ENCODE peak calls at places on chromosomes 6 and 20, in seven cellular contexts. E is HepG2, A is K562, D is SK-N-SH, V is HCT116, N is H1, C is GM12878. W is an unnamed sample.

GRCh38 chr20:10646886-10647420 is 26.8 kb downstream of the JAG1 start:
- DNase-seq in E (no peak), A (no peak), D (no peak), V (no peak), N (no peak), C (no peak), W (no peak)

GRCh38 chr6:23647045-23647444 is 479.0 kb upstream of the NRSN1 start:
- DNase-seq in E (no peak), A (no peak), D (no peak), V (no peak), N (no peak), C (no peak), W (no peak)

GRCh38 chr20:20837574-20838021 is 125.2 kb upstream of the RALGAPA2 start:
- DNase-seq in E (peak), A (peak), D (peak), V (peak), N (no peak), C (no peak), W (peak)

GRCh38 chr20:40963505-40963845 is 65.1 kb upstream of the TOP1 start:
- DNase-seq in E (no peak), A (no peak), D (no peak), V (no peak), N (no peak), C (no peak), W (no peak)

GRCh38 chr20:3103369-3104032 is 19.0 kb upstream of the AVP start:
- DNase-seq in E (peak), A (no peak), D (no peak), V (no peak), N (no peak), C (no peak), W (no peak)

GRCh38 chr6:135686784-135687301 is 164.7 kb upstream of the PDE7B start:
- DNase-seq in E (no peak), A (no peak), D (no peak), V (no peak), N (no peak), C (no peak), W (no peak)

GRCh38 chr20:5969348-5969935 is 19.0 kb downstream of the MCM8 start:
- DNase-seq in E (no peak), A (no peak), D (no peak), V (no peak), N (peak), C (no peak), W (no peak)

GRCh38 chr6:163526356-163526755 is 111.8 kb downstream of the QKI start:
- DNase-seq in E (no peak), A (no peak), D (no peak), V (no peak), N (no peak), C (no peak), W (no peak)

GRCh38 chr6:107555449-107555848 is 65.5 kb downstream of the SOBP start:
- DNase-seq in E (no peak), A (no peak), D (peak), V (no peak), N (no peak), C (no peak), W (no peak)

GRCh38 chr6:85169189-85169588 is 280.7 kb upstream of the NT5E start:
- DNase-seq in E (no peak), A (no peak), D (no peak), V (no peak), N (no peak), C (no peak), W (no peak)

GRCh38 chr20:14069796-14070195 is 74.5 kb downstream of the MACROD2 start:
- DNase-seq in E (no peak), A (no peak), D (no peak), V (no peak), N (no peak), C (no peak), W (no peak)

GRCh38 chr6:4687656-4687988 is 88.6 kb upstream of the CDYL start:
- DNase-seq in E (no peak), A (no peak), D (no peak), V (no peak), N (no peak), C (no peak), W (no peak)

GRCh38 chr6:140486468-140487361 is 1112.3 kb upstream of the CITED2 start:
- DNase-seq in E (no peak), A (no peak), D (no peak), V (no peak), N (no peak), C (no peak), W (no peak)

GRCh38 chr20:44648068-44648467 is 3.4 kb downstream of the ADA start:
- DNase-seq in E (no peak), A (no peak), D (no peak), V (no peak), N (no peak), C (no peak), W (no peak)

GRCh38 chr6:107653183-107653580 is 163.3 kb downstream of the SOBP start:
- DNase-seq in E (no peak), A (peak), D (peak), V (no peak), N (no peak), C (no peak), W (no peak)

GRCh38 chr6:21348462-21349195 is 244.9 kb upstream of the SOX4 start:
- DNase-seq in E (no peak), A (no peak), D (no peak), V (no peak), N (no peak), C (no peak), W (no peak)

GRCh38 chr6:133165235-133165634 is 75.9 kb upstream of the EYA4 start:
- DNase-seq in E (no peak), A (no peak), D (no peak), V (no peak), N (no peak), C (no peak), W (no peak)

GRCh38 chr6:39342692-39343460 is 20.4 kb upstream of the KCNK16 start:
- DNase-seq in E (no peak), A (no peak), D (no peak), V (no peak), N (no peak), C (no peak), W (no peak)

GRCh38 chr6:29676981-29677601 is 3.9 kb downstream of the ZFP57 start:
- DNase-seq in E (no peak), A (no peak), D (no peak), V (no peak), N (no peak), C (no peak), W (no peak)

GRCh38 chr6:11346516-11346915 is 114.0 kb upstream of the NEDD9 start:
- DNase-seq in E (no peak), A (no peak), D (no peak), V (no peak), N (no peak), C (peak), W (no peak)

GRCh38 chr6:52389626-52390360 is 27.8 kb downstream of the PAQR8 start:
- DNase-seq in E (peak), A (peak), D (peak), V (peak), N (no peak), C (peak), W (no peak)

GRCh38 chr20:4112490-4113420 is 97.4 kb upstream of the RNF24 start:
- DNase-seq in E (no peak), A (no peak), D (peak), V (no peak), N (no peak), C (peak), W (no peak)

GRCh38 chr6:163405412-163406309 is 8.9 kb upstream of the QKI start:
- DNase-seq in E (peak), A (no peak), D (peak), V (no peak), N (no peak), C (no peak), W (no peak)

GRCh38 chr6:15628499-15629131 is 34.2 kb downstream of the DTNBP1 start:
- DNase-seq in E (no peak), A (no peak), D (no peak), V (no peak), N (no peak), C (no peak), W (no peak)

GRCh38 chr6:41625442-41625841 is 12.8 kb upstream of the MDFI start:
- DNase-seq in E (no peak), A (no peak), D (no peak), V (no peak), N (no peak), C (no peak), W (no peak)

GRCh38 chr6:122154912-122155516 is 244.4 kb upstream of the HSF2 start:
- DNase-seq in E (no peak), A (no peak), D (no peak), V (no peak), N (no peak), C (no peak), W (no peak)

GRCh38 chr20:973785-974194 is 28.3 kb downstream of the RSPO4 start:
- DNase-seq in E (peak), A (peak), D (peak), V (peak), N (no peak), C (peak), W (peak)

GRCh38 chr6:67952121-67952520 is 683.0 kb upstream of the ADGRB3 start:
- DNase-seq in E (no peak), A (no peak), D (no peak), V (no peak), N (no peak), C (no peak), W (no peak)

GRCh38 chr6:160321729-160322505 is 26.3 kb upstream of the SLC22A3 start:
- DNase-seq in E (no peak), A (no peak), D (no peak), V (no peak), N (no peak), C (no peak), W (no peak)

GRCh38 chr6:105667061-105667460 is 264.2 kb upstream of the PREP start:
- DNase-seq in E (no peak), A (no peak), D (no peak), V (no peak), N (no peak), C (no peak), W (no peak)

DNA sequence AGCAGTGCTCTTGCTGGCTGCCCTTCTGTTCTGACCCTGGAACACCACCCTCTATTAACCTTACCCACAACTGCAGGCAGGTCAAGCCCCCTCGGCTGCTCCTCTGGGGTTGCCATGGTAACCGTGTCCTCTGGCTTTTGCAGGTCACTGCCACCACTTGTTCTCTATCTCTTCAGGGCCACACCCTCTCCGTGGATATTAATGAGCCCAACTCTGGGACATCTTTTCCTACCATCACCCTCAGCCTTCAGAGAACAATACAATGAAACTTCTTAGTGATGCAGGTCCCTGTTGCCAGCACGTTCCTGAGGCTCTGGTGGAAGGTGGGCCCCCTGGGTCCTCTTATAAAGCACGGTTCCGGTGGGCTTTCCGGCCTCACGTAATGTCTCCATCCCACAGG is 30.8 kb upstream of the MICB start:
- DNase-seq in E (no peak), A (peak), D (no peak), V (no peak), N (no peak), C (no peak), W (no peak)
- TF ChIP-seq JUND in E (no peak), A (no peak), D (no peak), V (no peak), N (no peak), C (no peak), W (no peak)

DNA sequence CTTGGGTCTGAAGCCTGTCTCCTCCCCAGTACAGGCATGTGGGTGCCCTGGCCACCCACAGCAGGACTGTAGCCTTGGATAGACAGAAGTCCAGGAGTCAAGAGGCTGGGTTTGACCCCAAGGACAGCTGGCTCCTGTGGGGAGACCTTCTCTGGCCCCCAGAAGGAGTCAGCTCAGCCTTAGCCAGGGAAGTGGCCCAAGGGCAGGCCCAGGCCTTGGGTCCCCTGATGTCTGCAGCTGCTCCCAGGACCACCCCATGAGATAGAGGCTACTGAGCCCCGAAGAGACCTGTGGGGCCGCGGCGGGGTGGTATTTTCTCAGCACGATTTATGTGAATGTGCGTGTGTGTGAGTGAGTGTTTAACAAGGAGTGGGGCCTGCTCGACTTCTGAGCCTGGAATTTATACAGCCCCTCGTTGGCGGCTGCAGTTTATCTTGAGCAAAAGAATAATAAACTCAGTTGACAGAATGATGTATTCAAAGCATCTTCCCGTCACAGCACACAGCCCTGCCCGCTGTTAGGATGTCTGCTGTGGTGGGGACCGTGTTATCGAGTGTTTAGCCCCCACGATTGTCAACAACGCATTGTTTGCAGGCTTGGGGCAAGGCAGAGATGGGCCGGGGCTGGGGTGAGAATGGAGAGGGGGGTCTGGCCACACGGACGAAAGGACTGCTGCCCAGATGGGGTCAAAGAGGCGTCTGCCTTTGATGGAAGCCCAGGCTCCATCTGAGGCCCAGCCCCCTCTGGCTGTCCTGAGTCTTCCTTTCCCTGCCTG is 163.3 kb downstream of the VEGFA start:
- DNase-seq in E (no peak), A (no peak), D (peak), V (no peak), N (no peak), C (no peak), W (no peak)
- TF ChIP-seq JUND in E (no peak), A (no peak), D (no peak), V (no peak), N (no peak), C (no peak), W (no peak)

GRCh38 chr6:17994019-17994418 is 6.6 kb upstream of the KIF13A start:
- DNase-seq in E (no peak), A (no peak), D (no peak), V (no peak), N (no peak), C (no peak), W (no peak)
- TF ChIP-seq JUND in E (no peak), A (no peak), D (no peak), V (no peak), N (no peak), C (no peak), W (no peak)

GRCh38 chr20:58023346-58023745 is 205.1 kb downstream of the ANKRD60 start:
- DNase-seq in E (no peak), A (no peak), D (no peak), V (no peak), N (no peak), C (no peak), W (no peak)
- TF ChIP-seq JUND in E (no peak), A (no peak), D (no peak), V (no peak), N (no peak), C (no peak), W (no peak)

W was measured in T47D.